ENCODE peak calls at places on chromosome 9, in ten cellular contexts. W, U, Q, M, Y, N, C, L, O and K are unnamed samples.

GRCh38 chr9:136584401-136585328 is 38.8 kb upstream of the NOTCH1 start:
- DNase-seq in O (no peak), W (no peak), U (no peak), Y (no peak), C (no peak), Q (peak; percentile 83), L (no peak), N (no peak), M (no peak), K (no peak)

GRCh38 chr9:22622823-22623222 is 176.2 kb downstream of the DMRTA1 start:
- DNase-seq in U (no peak), L (no peak), C (no peak), N (no peak), Y (no peak), W (no peak), M (no peak), Q (no peak), O (peak; percentile 23), K (no peak)

GRCh38 chr9:4197548-4197947 is 102.3 kb downstream of the GLIS3 start:
- DNase-seq in L (peak; percentile 16), W (no peak), Y (peak; percentile 2), O (no peak), U (no peak), M (no peak), C (peak; percentile 31), Q (no peak), N (peak; percentile 31), K (peak; percentile 10)

GRCh38 chr9:38284039-38284767 is 108.3 kb upstream of the ALDH1B1 start:
- DNase-seq in L (no peak), C (no peak), W (no peak), Y (no peak), Q (no peak), N (no peak), M (peak; percentile 45), O (no peak), U (no peak), K (no peak)

GRCh38 chr9:108708448-108708847 is 147.3 kb downstream of the ACTL7B start:
- DNase-seq in O (no peak), Y (no peak), L (no peak), C (no peak), N (no peak), U (peak; percentile 28), W (no peak), M (no peak), Q (no peak), K (no peak)

GRCh38 chr9:91172329-91172728 is 189.4 kb downstream of the AUH start:
- DNase-seq in U (no peak), M (no peak), L (no peak), Q (no peak), C (no peak), O (no peak), W (no peak), N (no peak), Y (no peak), K (no peak)

GRCh38 chr9:22469928-22470544 is 23.4 kb downstream of the DMRTA1 start:
- DNase-seq in N (peak; percentile 56), W (no peak), M (peak; percentile 17), O (peak; percentile 26), Y (peak; percentile 2), U (no peak), C (peak; percentile 53), L (peak; percentile 32), Q (no peak), K (no peak)

GRCh38 chr9:38024036-38024681 is 44.9 kb downstream of the SHB start:
- DNase-seq in L (peak; percentile 42), Y (no peak), N (no peak), C (peak; percentile 40), M (no peak), O (no peak), Q (peak; percentile 82), U (peak; percentile 51), W (no peak), K (no peak)

GRCh38 chr9:114864471-114864870 is 58.6 kb upstream of the TNFSF15 start:
- DNase-seq in Q (no peak), L (no peak), C (no peak), N (no peak), Y (no peak), W (no peak), M (no peak), U (no peak), O (no peak), K (no peak)

GRCh38 chr9:4987996-4988421 is 2.9 kb downstream of the JAK2 start:
- DNase-seq in Q (peak; percentile 28), U (peak; percentile 28), L (peak; percentile 55), O (peak; percentile 45), Y (peak; percentile 56), W (peak; percentile 59), C (peak; percentile 87), M (peak; percentile 37), N (peak; percentile 47), K (peak; percentile 82)

GRCh38 chr9:81032831-81033230 is 656.5 kb downstream of the TLE1 start:
- DNase-seq in C (no peak), M (no peak), L (no peak), U (no peak), Y (no peak), Q (no peak), W (no peak), N (no peak), O (no peak), K (no peak)

GRCh38 chr9:114012126-114012525 is 66.0 kb downstream of the AMBP start:
- DNase-seq in U (peak; percentile 5), M (no peak), W (no peak), N (no peak), Y (no peak), C (no peak), L (no peak), Q (no peak), O (peak; percentile 1), K (no peak)

GRCh38 chr9:109320338-109320733 is 523 bp downstream of the EPB41L4B start:
- DNase-seq in M (peak; percentile 50), N (peak; percentile 54), U (no peak), W (no peak), Q (no peak), Y (no peak), C (peak; percentile 22), L (no peak), O (no peak), K (no peak)

GRCh38 chr9:38160613-38161215 is 91.7 kb upstream of the SHB start:
- DNase-seq in M (peak; percentile 76), W (peak; percentile 52), N (peak; percentile 77), L (peak; percentile 86), U (peak; percentile 46), Q (peak; percentile 30), C (peak; percentile 84), O (peak; percentile 63), Y (peak; percentile 74), K (peak; percentile 14)

GRCh38 chr9:6216002-6216401 is 395 bp downstream of the IL33 start:
- DNase-seq in M (no peak), Q (no peak), W (no peak), L (no peak), C (no peak), O (no peak), U (no peak), N (no peak), Y (no peak), K (no peak)

GRCh38 chr9:99057665-99058625 is 47.0 kb upstream of the TGFBR1 start:
- DNase-seq in Y (peak; percentile 48), N (no peak), O (peak; percentile 61), W (peak; percentile 71), U (peak; percentile 41), C (no peak), M (no peak), Q (no peak), L (no peak), K (peak; percentile 82)

GRCh38 chr9:78298046-78298511 is 1.2 kb downstream of the PSAT1 start:
- DNase-seq in C (peak; percentile 15), N (peak; percentile 55), W (no peak), M (peak; percentile 41), O (no peak), Q (no peak), U (no peak), L (peak; percentile 41), Y (no peak), K (peak; percentile 15)

GRCh38 chr9:136990233-136990911 is 1.9 kb upstream of the PAXX start:
- DNase-seq in Q (no peak), O (no peak), U (no peak), C (no peak), N (no peak), W (no peak), Y (no peak), M (peak; percentile 14), L (no peak), K (no peak)

GRCh38 chr9:88234114-88234513 is 95.8 kb upstream of the SPATA31C2 start:
- DNase-seq in Q (no peak), C (no peak), O (no peak), L (no peak), U (no peak), M (no peak), N (no peak), Y (no peak), W (no peak), K (no peak)

GRCh38 chr9:124835026-124835501 is 18.2 kb upstream of the WDR38 start:
- DNase-seq in Y (no peak), W (no peak), U (peak; percentile 61), C (peak; percentile 66), Q (peak; percentile 70), L (no peak), O (peak; percentile 68), M (no peak), N (peak; percentile 38), K (no peak)

GRCh38 chr9:34035656-34036055 is 13.0 kb downstream of the UBAP2 start:
- DNase-seq in Q (no peak), N (no peak), U (no peak), W (no peak), M (no peak), L (no peak), O (no peak), C (no peak), Y (no peak), K (no peak)

GRCh38 chr9:14258840-14259239 is 55.1 kb downstream of the NFIB start:
- DNase-seq in C (no peak), Y (no peak), M (no peak), U (no peak), Q (no peak), N (no peak), O (no peak), L (no peak), W (no peak), K (no peak)

GRCh38 chr9:3794005-3794404 is 268.2 kb upstream of the RFX3 start:
- DNase-seq in W (no peak), Q (no peak), Y (no peak), L (no peak), O (no peak), C (no peak), N (no peak), M (no peak), U (no peak), K (no peak)

GRCh38 chr9:127344373-127344995 is 52.5 kb upstream of the SLC2A8 start:
- DNase-seq in N (no peak), U (no peak), Y (no peak), Q (no peak), W (no peak), O (no peak), C (no peak), M (no peak), L (no peak), K (no peak)

GRCh38 chr9:113705306-113705937 is 170.7 kb upstream of the ZNF618 start:
- DNase-seq in U (no peak), Q (no peak), Y (no peak), M (no peak), O (no peak), N (no peak), L (no peak), W (no peak), C (no peak), K (no peak)

GRCh38 chr9:7058539-7058938 is 300.8 kb downstream of the KDM4C start:
- DNase-seq in W (no peak), U (no peak), M (no peak), Y (no peak), L (no peak), N (no peak), Q (no peak), C (no peak), O (no peak), K (no peak)

GRCh38 chr9:112548836-112549235 is 62.2 kb downstream of the KIAA1958 start:
- DNase-seq in U (no peak), M (no peak), L (no peak), Q (no peak), N (no peak), Y (no peak), O (no peak), C (no peak), W (no peak), K (no peak)

GRCh38 chr9:34171753-34172535 is 6.9 kb upstream of the UBAP1 start:
- DNase-seq in N (no peak), Y (no peak), O (no peak), C (no peak), W (no peak), Q (no peak), M (no peak), U (peak; percentile 32), L (no peak), K (peak; percentile 84)